ENCODE peak calls at places on chromosomes 5 and 9, in five cellular contexts. K is endothelial cell; P is H54; Y is stimulated activated CD4-positive, alpha-beta T cell treated with anti-CD3 and anti-CD28 coated beads, Interleukin-1b, Interleukin-23, amount 100 ng/mL, for 48 hours; N is NCI-H1417 treated with DMSO at 0.1 percent for 48 hours. W is an unnamed sample.

GRCh38 chr9:132003904-132004303 is 75.8 kb downstream of the MED27 start:
- DNase-seq in Y (no peak), N (no peak), K (no peak), P (no peak), W (no peak)

GRCh38 chr5:14374100-14374499 is 207.5 kb upstream of the OTULINL start:
- DNase-seq in P (no peak), Y (no peak), K (no peak), N (no peak), W (no peak)

GRCh38 chr9:77018058-77019009 is 1.1 kb upstream of the FOXB2 start:
- DNase-seq in K (peak; percentile 47), Y (no peak), P (no peak), N (peak; percentile 26), W (no peak)

GRCh38 chr9:37988041-37988440 is 81.0 kb downstream of the SHB start:
- DNase-seq in P (no peak), Y (no peak), N (no peak), K (no peak), W (no peak)

GRCh38 chr5:143946821-143947220 is 134.9 kb downstream of the HMHB1 start:
- DNase-seq in Y (no peak), N (no peak), K (no peak), P (no peak), W (no peak)

GRCh38 chr5:83471405-83472212 is at the start of gene VCAN:
- DNase-seq in N (no peak), K (peak; percentile 64), Y (no peak), P (no peak), W (no peak)

GRCh38 chr5:134794136-134794535 is 35.6 kb downstream of the DDX46 start:
- DNase-seq in K (no peak), P (no peak), N (no peak), Y (no peak), W (no peak)

GRCh38 chr9:36928670-36929349 is 105.3 kb downstream of the PAX5 start:
- DNase-seq in K (no peak), Y (peak; percentile 51), N (no peak), P (peak; percentile 31), W (no peak)

GRCh38 chr9:7150153-7150890 is 392.5 kb downstream of the KDM4C start:
- DNase-seq in N (no peak), K (no peak), Y (no peak), P (no peak), W (no peak)

GRCh38 chr5:83729389-83729788 is 8.7 kb upstream of the HAPLN1 start:
- DNase-seq in Y (no peak), K (no peak), N (no peak), P (no peak), W (no peak)

GRCh38 chr5:68891718-68892117 is 202.1 kb upstream of the SLC30A5 start:
- DNase-seq in P (no peak), N (no peak), K (no peak), Y (peak; percentile 17), W (no peak)

GRCh38 chr5:168364151-168364661 is 72.8 kb downstream of the WWC1 start:
- DNase-seq in K (no peak), Y (no peak), P (peak; percentile 20), N (no peak), W (no peak)

GRCh38 chr5:111583761-111584203 is 71.4 kb upstream of the STARD4 start:
- DNase-seq in Y (no peak), K (no peak), N (no peak), P (no peak), W (no peak)

GRCh38 chr5:34570721-34571379 is 85.3 kb upstream of the RAI14 start:
- DNase-seq in N (no peak), Y (no peak), K (no peak), P (no peak), W (no peak)

GRCh38 chr9:122134822-122135528 is 24.6 kb downstream of the NDUFA8 start:
- DNase-seq in K (no peak), P (no peak), N (no peak), Y (no peak), W (no peak)

GRCh38 chr9:129561594-129562281 is 59.2 kb downstream of the C9orf50 start:
- DNase-seq in K (no peak), Y (no peak), P (no peak), N (no peak), W (no peak)

GRCh38 chr9:26687421-26687820 is 205.2 kb downstream of the CAAP1 start:
- DNase-seq in K (no peak), Y (no peak), N (no peak), P (no peak), W (no peak)

W was measured in smooth muscle cell of the brain vasculature.